ENCODE peak calls at places on chromosomes 4 and X, in five cellular contexts. I is left lung; K is endothelial cell; N is CD4-positive, alpha-beta T cell; D is heart left ventricle. P is an unnamed sample.

GRCh38 chr4:6916587-6917444 is 7.2 kb downstream of the TBC1D14 start:
- DNase-seq in D (no peak), K (no peak), I (peak), N (peak), P (peak)

GRCh38 chr4:170080496-170080895 is 9.3 kb downstream of the AADAT start:
- DNase-seq in N (no peak), K (no peak), I (no peak), D (no peak), P (no peak)

GRCh38 chr4:138178566-138178965 is 63.6 kb downstream of the SLC7A11 start:
- DNase-seq in D (no peak), N (no peak), K (no peak), I (no peak), P (no peak)

GRCh38 chr4:63106600-63106999 is 1302.7 kb downstream of the TECRL start:
- DNase-seq in N (no peak), K (no peak), I (no peak), D (no peak), P (no peak)

GRCh38 chrX:538311-538710 is 92.3 kb upstream of the SHOX start:
- DNase-seq in K (no peak), D (no peak), I (no peak), N (no peak), P (no peak)

GRCh38 chrX:104118765-104119164 is 6.4 kb downstream of the ZCCHC18 start:
- DNase-seq in D (no peak), K (no peak), N (no peak), I (no peak), P (no peak)

GRCh38 chr4:161248880-161249279 is 914.9 kb downstream of the FSTL5 start:
- DNase-seq in I (no peak), K (no peak), N (no peak), D (no peak), P (no peak)

GRCh38 chr4:2446656-2447564 is 22.0 kb upstream of the RNF4 start:
- DNase-seq in D (no peak), I (no peak), K (no peak), N (no peak), P (no peak)

GRCh38 chrX:132692066-132692465 is 203.2 kb upstream of the MBNL3 start:
- DNase-seq in K (no peak), N (no peak), D (peak), I (no peak), P (no peak)

GRCh38 chr4:15042529-15043167 is 40.4 kb downstream of the CPEB2 start:
- DNase-seq in I (no peak), D (no peak), K (no peak), N (no peak), P (no peak)

GRCh38 chrX:9668537-9668936 is 97.1 kb downstream of the GPR143 start:
- DNase-seq in K (no peak), D (no peak), N (no peak), I (no peak), P (no peak)

GRCh38 chr4:158162637-158163036 is 10.2 kb downstream of the GASK1B start:
- DNase-seq in D (no peak), K (no peak), N (no peak), I (no peak), P (no peak)

GRCh38 chrX:104156630-104157529 is at the start of gene SLC25A53:
- DNase-seq in I (peak), D (peak), N (peak), K (peak), P (peak)

GRCh38 chrX:47222776-47223350 is 4.4 kb downstream of the CDK16 start:
- DNase-seq in K (no peak), D (no peak), I (no peak), N (no peak), P (no peak)

GRCh38 chr4:88958080-88958479 is 98.9 kb downstream of the FAM13A start:
- DNase-seq in N (no peak), I (no peak), D (no peak), K (no peak), P (no peak)

GRCh38 chr4:152148057-152148456 is 387.2 kb upstream of the GATB start:
- DNase-seq in N (no peak), I (no peak), K (no peak), D (no peak), P (no peak)

GRCh38 chr4:2301221-2301642 is 39.3 kb upstream of the MXD4 start:
- DNase-seq in N (no peak), D (no peak), K (no peak), I (no peak), P (no peak)

GRCh38 chr4:141022221-141022760 is 111.0 kb downstream of the RNF150 start:
- DNase-seq in N (no peak), K (no peak), I (no peak), D (no peak), P (no peak)

GRCh38 chr4:165294907-165295306 is 32.6 kb upstream of the MSMO1 start:
- DNase-seq in K (no peak), I (no peak), N (peak), D (no peak), P (no peak)

GRCh38 chr4:46081674-46082073 is 42.2 kb downstream of the GABRG1 start:
- DNase-seq in D (no peak), I (no peak), N (no peak), K (no peak), P (no peak)

GRCh38 chr4:105996845-105997244 is 101.6 kb downstream of the NPNT start:
- DNase-seq in D (peak), N (no peak), K (no peak), I (no peak), P (no peak)

GRCh38 chr4:4333265-4333706 is 43.2 kb downstream of the ZBTB49 start:
- DNase-seq in N (no peak), K (no peak), D (peak), I (no peak), P (no peak)

GRCh38 chrX:72305286-72306084 is at the start of gene CITED1:
- DNase-seq in K (no peak), D (no peak), N (no peak), I (peak), P (no peak)

GRCh38 chrX:45134775-45135174 is 65.9 kb downstream of the DIPK2B start:
- DNase-seq in N (no peak), I (no peak), K (no peak), D (no peak), P (no peak)

GRCh38 chr4:4386736-4387392 is at the start of gene NSG1:
- DNase-seq in D (no peak), I (no peak), N (peak), K (peak), P (peak)

GRCh38 chr4:2587215-2587823 is 50.9 kb downstream of the FAM193A start:
- DNase-seq in I (no peak), K (no peak), D (no peak), N (no peak), P (no peak)

GRCh38 chr4:81470456-81471327 is 1.0 kb downstream of the RASGEF1B start:
- DNase-seq in K (peak), I (peak), N (peak), D (peak), P (peak)

GRCh38 chr4:10458190-10458589 is 964 bp upstream of the ZNF518B start:
- DNase-seq in N (no peak), I (no peak), D (no peak), K (peak), P (no peak)

GRCh38 chr4:16643852-16644251 is 254.6 kb downstream of the LDB2 start:
- DNase-seq in I (no peak), N (no peak), K (no peak), D (no peak), P (no peak)

GRCh38 chrX:24424948-24425347 is 40.1 kb upstream of the PDK3 start:
- DNase-seq in I (no peak), K (no peak), N (no peak), D (peak), P (no peak)

GRCh38 chr4:88881227-88881569 is 175.8 kb downstream of the FAM13A start:
- DNase-seq in N (no peak), I (no peak), D (no peak), K (no peak), P (no peak)

GRCh38 chr4:13765535-13765934 is 138.0 kb upstream of the BOD1L1 start:
- DNase-seq in I (no peak), D (no peak), N (no peak), K (no peak), P (no peak)

GRCh38 chr4:25031077-25031606 is 396 bp upstream of the LGI2 start:
- DNase-seq in N (no peak), D (no peak), I (no peak), K (peak), P (no peak)